ENCODE peak calls at places on chromosomes 16 and 17, in four cellular contexts. J is upper lobe of left lung, P is fibroblast of villous mesenchyme, R is ascending aorta. C is an unnamed sample.

GRCh38 chr17:40552806-40553693 is 12.2 kb downstream of the CCR7 start:
- DNase-seq in J (no peak), P (peak; percentile 28), R (no peak), C (peak; percentile 9)

GRCh38 chr16:68005786-68006286 is 6.6 kb upstream of the DPEP2 start:
- DNase-seq in J (no peak), P (peak; percentile 73), R (peak; percentile 34), C (peak; percentile 53)

GRCh38 chr16:68234188-68235104 is 1.5 kb downstream of the ESRP2 start:
- DNase-seq in J (peak; percentile 40), P (no peak), R (no peak), C (no peak)

GRCh38 chr17:55845385-55845784 is 94.5 kb downstream of the PCTP start:
- DNase-seq in J (peak; percentile 88), P (peak; percentile 24), R (no peak), C (no peak)

GRCh38 chr17:8105957-8106398 is 12.3 kb downstream of the ALOXE3 start:
- DNase-seq in J (no peak), P (peak; percentile 44), R (no peak), C (no peak)

GRCh38 chr17:43846963-43847369 is at the start of gene CD300LG:
- DNase-seq in J (peak; percentile 55), P (no peak), R (no peak), C (no peak)

GRCh38 chr17:21190078-21190477 is 23.9 kb downstream of the TMEM11 start:
- DNase-seq in J (no peak), P (no peak), R (no peak), C (no peak)

GRCh38 chr17:49925916-49926315 is 43.1 kb upstream of the DLX4 start:
- DNase-seq in J (peak; percentile 33), P (no peak), R (no peak), C (no peak)

GRCh38 chr16:48279199-48279598 is 31.9 kb upstream of the ABCC11 start:
- DNase-seq in J (no peak), P (no peak), R (no peak), C (no peak)

GRCh38 chr17:18981642-18982424 is 22.7 kb downstream of the FAM83G start:
- DNase-seq in J (peak; percentile 78), P (peak; percentile 50), R (no peak), C (no peak)

GRCh38 chr17:39357978-39358377 is 43.4 kb downstream of the FBXL20 start:
- DNase-seq in J (no peak), P (no peak), R (no peak), C (no peak)

GRCh38 chr17:47131761-47132160 is 57.3 kb downstream of the CDC27 start:
- DNase-seq in J (no peak), P (no peak), R (no peak), C (no peak)

GRCh38 chr17:39835038-39835786 is 28.9 kb downstream of the IKZF3 start:
- DNase-seq in J (peak; percentile 14), P (no peak), R (no peak), C (no peak)

GRCh38 chr17:47225436-47225858 is 16.3 kb downstream of the MYL4 start:
- DNase-seq in J (no peak), P (peak; percentile 92), R (peak; percentile 56), C (no peak)

GRCh38 chr17:46020998-46021397 is 21.9 kb downstream of the STH start:
- DNase-seq in J (no peak), P (no peak), R (no peak), C (no peak)

GRCh38 chr16:89052824-89053724 is 40.6 kb upstream of the ACSF3 start:
- DNase-seq in J (peak; percentile 72), P (no peak), R (no peak), C (no peak)

GRCh38 chr16:67673712-67674580 is 7.3 kb downstream of the C16orf86 start:
- DNase-seq in J (peak; percentile 67), P (peak; percentile 26), R (no peak), C (no peak)

GRCh38 chr17:57557793-57558681 is 187.1 kb downstream of the CCDC182 start:
- DNase-seq in J (no peak), P (peak; percentile 63), R (no peak), C (no peak)

GRCh38 chr16:19400709-19401108 is 17.0 kb upstream of the TMC5 start:
- DNase-seq in J (no peak), P (no peak), R (no peak), C (no peak)

GRCh38 chr17:12024332-12024731 is 3.7 kb downstream of the MAP2K4 start:
- DNase-seq in J (no peak), P (no peak), R (no peak), C (no peak)

GRCh38 chr17:44464037-44464436 is 39.2 kb downstream of the GPATCH8 start:
- DNase-seq in J (no peak), P (peak; percentile 34), R (no peak), C (no peak)

GRCh38 chr17:57676543-57676942 is 68.6 kb downstream of the CCDC182 start:
- DNase-seq in J (no peak), P (no peak), R (no peak), C (no peak)

GRCh38 chr17:72189781-72190593 is 69.2 kb downstream of the SOX9 start:
- DNase-seq in J (no peak), P (no peak), R (no peak), C (no peak)

GRCh38 chr17:70314096-70314495 is 144.8 kb downstream of the KCNJ2 start:
- DNase-seq in J (no peak), P (no peak), R (no peak), C (no peak)

GRCh38 chr17:34579017-34579946 is at the start of gene TMEM132E:
- DNase-seq in J (peak; percentile 92), P (peak; percentile 10), R (no peak), C (no peak)

GRCh38 chr17:58325976-58326468 is 2.6 kb downstream of the TSPOAP1 start:
- DNase-seq in J (no peak), P (no peak), R (no peak), C (no peak)

GRCh38 chr17:8375738-8376259 is 705 bp downstream of the KRABD2 start:
- DNase-seq in J (no peak), P (no peak), R (no peak), C (no peak)

GRCh38 chr16:720507-720989 is 398 bp upstream of the ANTKMT start:
- DNase-seq in J (no peak), P (peak; percentile 83), R (no peak), C (no peak)

GRCh38 chr16:117381-118365 is 20.8 kb downstream of the NPRL3 start:
- DNase-seq in J (no peak), P (peak; percentile 55), R (no peak), C (peak; percentile 56)

GRCh38 chr17:80296221-80296620 is 35.6 kb downstream of the RNF213 start:
- DNase-seq in J (no peak), P (no peak), R (no peak), C (no peak)

GRCh38 chr17:20922128-20922670 is 120.6 kb downstream of the USP22 start:
- DNase-seq in J (no peak), P (peak; percentile 72), R (no peak), C (no peak)

GRCh38 chr16:10297341-10298006 is 88.4 kb upstream of the ATF7IP2 start:
- DNase-seq in J (no peak), P (no peak), R (no peak), C (no peak)

GRCh38 chr17:17568772-17569195 is 22.7 kb downstream of the PEMT start:
- DNase-seq in J (peak; percentile 91), P (peak; percentile 48), R (no peak), C (peak; percentile 30)

GRCh38 chr17:27559506-27559931 is 71.5 kb upstream of the LGALS9 start:
- DNase-seq in J (no peak), P (peak; percentile 88), R (no peak), C (no peak)

GRCh38 chr17:41579484-41580243 is 7.0 kb downstream of the KRT14 start:
- DNase-seq in J (no peak), P (peak; percentile 62), R (peak; percentile 30), C (peak; percentile 45)

GRCh38 chr17:15247891-15248529 is 17.1 kb downstream of the PMP22 start:
- DNase-seq in J (no peak), P (no peak), R (no peak), C (no peak)
- TF ChIP-seq CTCF in J (no peak), P (peak; percentile 50), R (no peak), C (no peak)

DNA sequence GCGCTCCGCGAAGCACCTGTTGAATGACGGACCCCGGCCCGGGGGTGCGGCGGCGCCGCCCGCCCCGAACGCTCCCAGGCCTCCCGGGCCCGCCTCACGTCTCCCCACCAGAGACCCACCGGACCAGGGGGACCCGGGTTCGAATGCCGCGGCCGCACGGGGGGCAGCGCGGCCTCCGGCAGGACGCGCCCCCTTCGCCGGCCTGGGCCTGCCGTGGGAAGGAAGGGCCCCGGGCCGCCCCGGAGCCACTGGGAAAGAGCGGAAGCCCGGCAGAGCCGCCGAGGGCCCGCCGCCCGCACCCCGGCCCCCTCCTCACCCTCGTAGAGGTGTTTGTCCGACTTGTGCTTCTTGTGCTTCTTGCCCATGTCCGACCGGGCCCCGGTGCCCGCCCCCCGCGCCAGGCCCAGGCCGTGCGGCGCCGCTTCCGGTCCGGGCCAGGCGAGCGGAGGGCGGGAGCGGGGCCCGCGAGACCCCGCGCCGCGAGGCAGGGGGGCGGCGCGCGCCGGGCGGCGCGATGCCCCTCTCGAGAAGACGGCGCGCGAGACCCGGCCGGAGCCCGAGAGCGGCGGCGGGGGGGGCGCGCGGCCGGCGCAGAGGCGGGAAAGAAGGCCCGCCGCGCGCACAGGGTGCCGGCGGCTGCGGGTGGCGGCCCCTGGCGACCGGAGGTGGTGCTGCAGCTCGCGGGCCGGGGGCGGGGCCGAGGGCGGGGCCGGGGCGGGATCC is at the start of gene BRD7:
- DNase-seq in J (peak; percentile 95), P (peak; percentile 60), R (no peak), C (peak; percentile 75)
- TF ChIP-seq CTCF in J (peak; percentile 89), P (peak; percentile 9), R (no peak), C (no peak)

GRCh38 chr17:78019367-78019975 is 61.0 kb downstream of the TNRC6C start:
- DNase-seq in J (no peak), P (peak; percentile 67), R (no peak), C (no peak)
- TF ChIP-seq CTCF in J (no peak), P (peak; percentile 48), R (peak; percentile 64), C (peak; percentile 65)

DNA sequence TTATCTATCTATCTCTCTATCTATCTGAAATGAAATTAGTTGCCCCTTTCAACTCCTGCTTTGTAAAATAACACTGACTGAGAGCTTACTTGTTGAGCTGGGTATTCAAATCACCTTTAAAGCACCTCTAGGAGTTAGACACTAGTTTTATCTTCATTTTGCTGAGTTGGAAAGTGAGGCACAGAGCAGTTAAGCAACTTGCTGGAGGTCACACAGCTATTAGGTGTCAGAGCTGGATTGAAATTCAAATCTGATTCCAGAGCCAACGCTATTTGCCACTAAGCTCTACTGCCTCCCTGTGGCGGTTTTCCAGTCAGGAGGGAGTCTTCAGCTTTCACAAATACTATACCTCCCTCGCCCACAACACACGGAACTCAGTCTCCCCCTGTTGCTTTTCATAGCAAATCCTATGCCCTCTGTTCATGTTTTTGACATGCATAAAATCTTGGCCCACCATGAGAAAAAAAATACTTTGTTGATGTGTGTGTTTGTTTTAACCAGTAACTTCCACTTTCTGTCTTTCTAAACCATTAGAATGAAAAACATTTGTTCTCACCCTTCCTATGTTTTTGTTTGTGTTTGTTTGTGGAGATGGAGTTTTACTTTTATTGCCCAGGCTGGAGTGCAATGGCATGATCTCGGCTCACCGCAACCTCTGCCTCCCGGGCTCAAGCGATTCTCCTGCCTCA is 74.8 kb upstream of the SMURF2 start:
- DNase-seq in J (no peak), P (peak; percentile 62), R (no peak), C (peak; percentile 25)
- TF ChIP-seq CTCF in J (peak; percentile 63), P (peak; percentile 70), R (peak; percentile 49), C (peak; percentile 48)

DNA sequence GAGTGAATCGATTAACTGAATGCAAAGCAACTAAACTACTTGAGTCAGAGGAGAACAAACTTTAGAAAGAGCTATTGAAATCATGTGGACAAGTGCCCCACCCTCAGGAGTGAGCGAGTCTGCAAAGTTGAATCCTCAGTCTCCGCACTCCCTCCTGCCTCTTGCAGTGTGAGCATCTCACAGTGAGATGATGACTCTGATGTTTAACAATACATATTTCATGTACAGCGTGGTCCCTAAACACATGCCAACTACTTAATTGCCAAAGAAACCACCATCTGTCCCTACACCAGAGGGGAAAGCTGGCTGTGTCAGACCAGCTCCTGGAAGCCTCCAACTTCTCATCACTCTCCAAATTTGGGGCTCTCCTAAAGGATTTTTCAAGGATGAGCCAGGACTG is 31.2 kb downstream of the PIMREG start:
- DNase-seq in J (no peak), P (no peak), R (no peak), C (no peak)
- TF ChIP-seq CTCF in J (no peak), P (no peak), R (no peak), C (no peak)

C was measured in natural killer cell.